ENCODE peak calls at places on chromosomes 11 and 22, in ten cellular contexts. F, A, I, P, U, Q, E, K, C and D are unnamed samples.

GRCh38 chr11:118928108-118928869 is 2.6 kb upstream of the BCL9L start:
- DNase-seq in F (peak; percentile 92), A (peak; percentile 98), I (peak; percentile 96), P (peak; percentile 98), U (peak; percentile 95), Q (peak; percentile 96), E (peak; percentile 98), K (peak; percentile 92), C (peak; percentile 95), D (peak; percentile 96)

GRCh38 chr22:45648320-45649070 is 23.1 kb upstream of the ATXN10 start:
- DNase-seq in F (no peak), A (peak; percentile 58), I (no peak), P (peak; percentile 80), U (no peak), Q (no peak), E (no peak), K (no peak), C (no peak), D (no peak)

GRCh38 chr11:24375896-24376295 is 121.0 kb upstream of the LUZP2 start:
- DNase-seq in F (peak; percentile 20), A (no peak), I (no peak), P (no peak), U (no peak), Q (no peak), E (no peak), K (no peak), C (peak; percentile 40), D (no peak)

GRCh38 chr11:100966366-100966765 is 163.2 kb downstream of the PGR start:
- DNase-seq in F (no peak), A (no peak), I (no peak), P (no peak), U (no peak), Q (no peak), E (no peak), K (no peak), C (no peak), D (no peak)

GRCh38 chr11:4134844-4135243 is 40.2 kb downstream of the RRM1 start:
- DNase-seq in F (peak; percentile 64), A (no peak), I (peak; percentile 70), P (no peak), U (no peak), Q (no peak), E (no peak), K (no peak), C (peak; percentile 16), D (peak; percentile 47)

GRCh38 chr11:133414503-133414902 is 117.8 kb downstream of the OPCML start:
- DNase-seq in F (no peak), A (no peak), I (no peak), P (no peak), U (no peak), Q (no peak), E (no peak), K (no peak), C (no peak), D (no peak)

GRCh38 chr11:121461843-121462242 is 9.1 kb upstream of the SORL1-AS1 start:
- DNase-seq in F (no peak), A (no peak), I (no peak), P (no peak), U (no peak), Q (no peak), E (no peak), K (no peak), C (no peak), D (no peak)

GRCh38 chr11:75733346-75734107 is 15.9 kb downstream of the MOGAT2 start:
- DNase-seq in F (no peak), A (no peak), I (no peak), P (peak; percentile 32), U (no peak), Q (no peak), E (peak; percentile 34), K (peak; percentile 49), C (no peak), D (peak; percentile 34)

GRCh38 chr11:74437441-74437840 is 29.9 kb downstream of the KCNE3 start:
- DNase-seq in F (peak; percentile 39), A (no peak), I (peak; percentile 44), P (no peak), U (no peak), Q (no peak), E (no peak), K (no peak), C (no peak), D (peak; percentile 15)

GRCh38 chr11:105693075-105693474 is 83.2 kb downstream of the GRIA4 start:
- DNase-seq in F (no peak), A (no peak), I (no peak), P (no peak), U (no peak), Q (no peak), E (no peak), K (no peak), C (peak; percentile 30), D (no peak)

GRCh38 chr22:19710020-19710768 is 4.1 kb upstream of the SEPTIN5 start:
- DNase-seq in F (no peak), A (no peak), I (no peak), P (no peak), U (peak; percentile 15), Q (no peak), E (peak; percentile 63), K (no peak), C (no peak), D (no peak)

GRCh38 chr11:31649129-31649528 is 139.6 kb downstream of the ELP4 start:
- DNase-seq in F (no peak), A (no peak), I (no peak), P (no peak), U (no peak), Q (no peak), E (no peak), K (no peak), C (no peak), D (no peak)

GRCh38 chr11:27471588-27472397 is 797 bp downstream of the LGR4 start:
- DNase-seq in F (no peak), A (peak; percentile 69), I (no peak), P (peak; percentile 89), U (peak; percentile 58), Q (peak; percentile 28), E (peak; percentile 88), K (peak; percentile 54), C (peak; percentile 35), D (no peak)

GRCh38 chr11:59247535-59248227 is 35.0 kb upstream of the MPEG1 start:
- DNase-seq in F (peak; percentile 7), A (no peak), I (peak; percentile 62), P (no peak), U (no peak), Q (no peak), E (no peak), K (peak; percentile 41), C (peak; percentile 42), D (peak; percentile 72)

GRCh38 chr11:83676061-83676460 is 389.9 kb upstream of the CCDC90B start:
- DNase-seq in F (no peak), A (no peak), I (no peak), P (no peak), U (no peak), Q (no peak), E (no peak), K (no peak), C (no peak), D (no peak)

GRCh38 chr11:83666149-83666548 is 380.0 kb upstream of the CCDC90B start:
- DNase-seq in F (no peak), A (no peak), I (no peak), P (no peak), U (no peak), Q (no peak), E (peak; percentile 63), K (no peak), C (no peak), D (no peak)

GRCh38 chr11:83674498-83674897 is 388.3 kb upstream of the CCDC90B start:
- DNase-seq in F (no peak), A (no peak), I (no peak), P (no peak), U (no peak), Q (no peak), E (no peak), K (no peak), C (no peak), D (no peak)

DNA sequence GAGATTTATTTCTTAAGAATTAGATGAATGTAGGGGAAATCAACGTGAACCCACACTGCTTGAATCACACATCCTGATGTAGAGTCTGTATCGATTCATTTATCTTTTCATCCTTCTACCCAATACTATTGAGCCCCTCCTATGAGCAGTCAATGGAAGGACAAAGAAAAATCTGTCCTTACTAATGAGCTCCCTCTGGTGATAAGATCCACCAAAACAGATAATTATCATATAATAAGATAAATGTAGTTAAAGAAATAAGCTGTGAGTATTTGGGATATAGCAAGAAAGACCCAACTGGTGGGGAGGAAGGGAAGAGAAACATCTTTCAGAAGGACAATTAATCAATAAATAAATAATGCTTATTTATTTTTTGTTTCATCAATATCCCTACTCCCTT is 385.1 kb upstream of the CCDC90B start:
- DNase-seq in F (peak; percentile 4), A (no peak), I (peak; percentile 11), P (no peak), U (no peak), Q (no peak), E (no peak), K (no peak), C (no peak), D (peak; percentile 11)
- TF ChIP-seq CTCF in F (peak; percentile 37), A (no peak), I (no peak), P (no peak), U (no peak), Q (no peak), E (peak; percentile 28), K (no peak), C (no peak), D (peak; percentile 1)

GRCh38 chr11:19714387-19715363 is 2.0 kb downstream of the NAV2 start:
- DNase-seq in F (peak; percentile 85), A (peak; percentile 86), I (peak; percentile 74), P (peak; percentile 92), U (peak; percentile 38), Q (peak; percentile 57), E (peak; percentile 78), K (peak; percentile 81), C (peak; percentile 47), D (peak; percentile 94)
- H3K4me3 ChIP-seq in F (peak overlapping the region; percentile 50), A (peak overlapping the region; percentile 96), I (peak overlapping the region; percentile 69), P (peak overlapping the region; percentile 37), U (peak overlapping the region; percentile 66), Q (peak overlapping the region; percentile 45), E (peak overlapping the region; percentile 23), K (peak overlapping the region; percentile 72), C (no peak overlapping the region), D (peak overlapping the region; percentile 92)

DNA sequence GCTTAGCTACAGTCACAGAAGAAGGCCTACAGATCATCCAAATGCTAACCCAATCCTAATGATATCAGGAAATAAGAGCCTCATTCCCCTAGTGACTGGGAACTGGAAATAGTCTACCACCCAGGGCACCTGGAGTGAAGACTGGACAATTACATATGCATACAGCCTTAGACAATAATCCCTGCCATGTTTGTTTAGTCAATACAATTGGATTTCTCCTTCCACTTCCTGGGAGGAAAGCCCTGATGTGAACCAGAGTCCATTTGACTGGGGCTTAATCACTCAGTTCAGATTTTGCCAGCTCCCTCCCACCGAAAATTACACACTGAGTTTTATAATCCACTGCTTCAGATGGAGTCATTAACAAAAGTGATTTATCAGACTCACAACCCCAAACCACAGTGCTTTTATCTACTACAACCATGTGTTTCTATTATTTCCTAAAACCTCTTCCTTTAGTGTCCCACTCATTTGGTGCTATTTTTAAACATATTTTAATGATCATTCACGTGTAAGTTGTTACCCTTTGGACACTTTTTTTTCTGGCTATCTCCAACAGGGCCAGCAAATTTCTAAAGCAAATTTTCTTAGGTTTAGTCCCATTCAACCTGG is 29.9 kb downstream of the CWF19L2 start:
- DNase-seq in F (no peak), A (no peak), I (no peak), P (no peak), U (no peak), Q (no peak), E (no peak), K (no peak), C (peak; percentile 6), D (no peak)
- TF ChIP-seq CTCF in F (no peak), A (no peak), I (no peak), P (no peak), U (no peak), Q (no peak), E (no peak), K (no peak), C (no peak), D (no peak)

GRCh38 chr22:42967933-42968332 is 47.0 kb downstream of the PACSIN2 start:
- DNase-seq in F (no peak), A (peak; percentile 80), I (peak; percentile 47), P (peak; percentile 92), U (no peak), Q (peak; percentile 44), E (peak; percentile 39), K (peak; percentile 68), C (no peak), D (no peak)
- H3K4me3 ChIP-seq in F (no peak overlapping the region), A (no peak overlapping the region), I (no peak overlapping the region), P (no peak overlapping the region), U (no peak overlapping the region), Q (no peak overlapping the region), E (no peak overlapping the region), K (no peak overlapping the region), C (no peak overlapping the region), D (no peak overlapping the region)